ENCODE peak calls at places on chromosomes 2 and 18, in seven cellular contexts. L is stomach; N is activated naive CD8-positive, alpha-beta T cell treated with anti-CD3 and anti-CD28 coated beads for 36 hours; H is naive thymus-derived CD8-positive, alpha-beta T cell; O is mesendoderm; E is hypothalamus; J is anterior cingulate cortex. M is an unnamed sample.

GRCh38 chr18:76133873-76134272 is 361.2 kb downstream of the ZNF516 start:
- DNase-seq in L (no peak), N (no peak), H (no peak), O (no peak), E (no peak), J (no peak), M (no peak)

GRCh38 chr2:69456950-69457445 is 19.8 kb upstream of the NFU1 start:
- DNase-seq in L (no peak), N (no peak), H (no peak), O (no peak), E (no peak), J (no peak), M (no peak)

GRCh38 chr2:165112789-165113188 is 91.1 kb downstream of the SCN3A start:
- DNase-seq in L (no peak), N (no peak), H (no peak), O (no peak), E (no peak), J (no peak), M (no peak)

GRCh38 chr2:71798266-71799012 is 345.1 kb downstream of the DYSF start:
- DNase-seq in L (no peak), N (peak), H (no peak), O (peak), E (no peak), J (no peak), M (peak)

GRCh38 chr2:120858764-120859525 is 123.3 kb downstream of the GLI2 start:
- DNase-seq in L (no peak), N (no peak), H (no peak), O (peak), E (no peak), J (no peak), M (no peak)

GRCh38 chr18:55763298-55763697 is 175.3 kb upstream of the TCF4 start:
- DNase-seq in L (no peak), N (no peak), H (no peak), O (no peak), E (no peak), J (no peak), M (no peak)

GRCh38 chr2:24855703-24856102 is 62.5 kb downstream of the CENPO start:
- DNase-seq in L (no peak), N (no peak), H (no peak), O (peak), E (no peak), J (no peak), M (no peak)

GRCh38 chr2:67209107-67209506 is 188.0 kb upstream of the ETAA1 start:
- DNase-seq in L (no peak), N (no peak), H (no peak), O (no peak), E (no peak), J (no peak), M (no peak)

GRCh38 chr2:13676269-13676668 is 956.2 kb upstream of the LRATD1 start:
- DNase-seq in L (no peak), N (no peak), H (no peak), O (no peak), E (no peak), J (no peak), M (no peak)

GRCh38 chr2:174335605-174336402 is 1.1 kb downstream of the SP9 start:
- DNase-seq in L (no peak), N (peak), H (peak), O (peak), E (no peak), J (no peak), M (no peak)

GRCh38 chr2:216450784-216451183 is 38.5 kb downstream of the SMARCAL1 start:
- DNase-seq in L (no peak), N (no peak), H (no peak), O (no peak), E (no peak), J (no peak), M (no peak)

GRCh38 chr2:7905756-7906155 is 776.1 kb upstream of the ID2 start:
- DNase-seq in L (no peak), N (no peak), H (no peak), O (no peak), E (no peak), J (no peak), M (no peak)

GRCh38 chr2:45380131-45380836 is 230.8 kb downstream of the SRBD1 start:
- DNase-seq in L (no peak), N (no peak), H (no peak), O (no peak), E (no peak), J (no peak), M (no peak)

GRCh38 chr2:33522571-33522970 is 46.1 kb downstream of the RASGRP3 start:
- DNase-seq in L (no peak), N (no peak), H (no peak), O (no peak), E (no peak), J (no peak), M (no peak)

GRCh38 chr18:22471546-22472131 is 53.9 kb upstream of the CTAGE1 start:
- DNase-seq in L (peak), N (no peak), H (no peak), O (no peak), E (no peak), J (no peak), M (no peak)

GRCh38 chr2:225399509-225399908 is at the start of gene NYAP2:
- DNase-seq in L (no peak), N (no peak), H (no peak), O (no peak), E (no peak), J (no peak), M (no peak)

GRCh38 chr2:98909381-98910211 is 26.4 kb downstream of the CRACDL start:
- DNase-seq in L (peak), N (no peak), H (no peak), O (peak), E (no peak), J (no peak), M (peak)

GRCh38 chr2:154720642-154721041 is 22.1 kb downstream of the KCNJ3 start:
- DNase-seq in L (no peak), N (no peak), H (no peak), O (no peak), E (no peak), J (no peak), M (no peak)

M was measured in AML-193.